ENCODE peak calls at places on chromosomes 3 and 15, in four cellular contexts. K is cardiac fibroblast, B is esophagus squamous epithelium, D is lung. V is an unnamed sample.
A peak's percentile ranks its signal among the peaks of the same experiment; 100 is the strongest.

GRCh38 chr3:62036726-62037125 is 336.6 kb downstream of the FEZF2 start:
- DNase-seq in B (no peak), K (no peak), D (no peak), V (no peak)

GRCh38 chr3:156751461-156752025 is 74.6 kb upstream of the LEKR1 start:
- DNase-seq in B (no peak), K (peak; percentile 82), D (no peak), V (peak; percentile 82)

GRCh38 chr3:40490916-40491315 is 14.0 kb downstream of the ZNF619 start:
- DNase-seq in K (peak; percentile 23), D (no peak), B (no peak), V (no peak)

GRCh38 chr15:75927601-75928000 is 23.9 kb downstream of the FBXO22 start:
- DNase-seq in B (no peak), K (no peak), D (no peak), V (no peak)

GRCh38 chr3:45964139-45964538 is 20.9 kb downstream of the CXCR6 start:
- DNase-seq in B (no peak), K (no peak), D (no peak), V (no peak)

GRCh38 chr3:109804697-109805096 is 467.4 kb upstream of the DPPA4 start:
- DNase-seq in K (no peak), B (no peak), D (no peak), V (no peak)

GRCh38 chr15:71627188-71627587 is 183.2 kb upstream of the NR2E3 start:
- DNase-seq in K (no peak), D (no peak), B (no peak), V (no peak)

GRCh38 chr15:85646538-85647091 is 148.1 kb downstream of the KLHL25 start:
- DNase-seq in D (no peak), B (no peak), K (peak; percentile 57), V (no peak)

GRCh38 chr3:150317469-150317868 is 90.6 kb upstream of the TSC22D2 start:
- DNase-seq in K (no peak), B (no peak), D (no peak), V (no peak)

GRCh38 chr3:109532257-109533216 is 195.2 kb upstream of the DPPA4 start:
- DNase-seq in K (peak; percentile 90), B (no peak), D (peak; percentile 32), V (no peak)

GRCh38 chr3:107347717-107348116 is 29.5 kb upstream of the CCDC54 start:
- DNase-seq in D (no peak), K (peak; percentile 5), B (no peak), V (no peak)

GRCh38 chr3:4493931-4494806 is 1.0 kb downstream of the ITPR1 start:
- DNase-seq in K (peak; percentile 42), D (no peak), B (no peak), V (peak; percentile 65)

GRCh38 chr15:28114114-28114455 is 15.0 kb upstream of the OCA2 start:
- DNase-seq in K (no peak), D (no peak), B (no peak), V (no peak)

GRCh38 chr15:62110000-62110851 is 43.4 kb downstream of the C2CD4A start:
- DNase-seq in D (no peak), K (peak; percentile 87), B (no peak), V (no peak)

GRCh38 chr3:59257506-59257905 is 207.7 kb upstream of the CFAP20DC start:
- DNase-seq in B (no peak), D (no peak), K (no peak), V (no peak)

GRCh38 chr15:95016511-95017219 is 785.3 kb downstream of the MCTP2 start:
- DNase-seq in D (no peak), K (peak; percentile 10), B (no peak), V (no peak)

GRCh38 chr3:21544076-21544462 is 206.9 kb downstream of the ZNF385D start:
- DNase-seq in D (no peak), K (no peak), B (no peak), V (no peak)

GRCh38 chr3:118802325-118803095 is 232.1 kb downstream of the IGSF11 start:
- DNase-seq in B (no peak), K (no peak), D (no peak), V (no peak)

GRCh38 chr15:43499635-43500034 is 6.7 kb upstream of the TP53BP1 start:
- DNase-seq in K (no peak), B (no peak), D (no peak), V (no peak)

GRCh38 chr3:105746226-105746996 is 122.4 kb downstream of the CBLB start:
- DNase-seq in D (no peak), B (no peak), K (peak; percentile 26), V (no peak)

GRCh38 chr3:42688016-42688415 is 2.7 kb downstream of the KLHL40 start:
- DNase-seq in K (no peak), D (no peak), B (no peak), V (no peak)

GRCh38 chr3:130759692-130760338 is 13.2 kb upstream of the PIK3R4 start:
- DNase-seq in D (peak; percentile 54), K (peak; percentile 75), B (no peak), V (peak; percentile 67)

GRCh38 chr3:101466465-101467309 is 46.3 kb downstream of the SENP7 start:
- DNase-seq in D (no peak), B (no peak), K (no peak), V (no peak)

GRCh38 chr3:180700941-180701340 is 21.7 kb upstream of the CCDC39 start:
- DNase-seq in B (no peak), K (peak; percentile 4), D (no peak), V (no peak)

GRCh38 chr3:19885468-19885867 is 48.5 kb downstream of the EFHB start:
- DNase-seq in D (no peak), B (no peak), K (peak; percentile 61), V (no peak)

GRCh38 chr3:157145566-157145965 is 14.4 kb downstream of the CCNL1 start:
- DNase-seq in D (no peak), B (no peak), K (no peak), V (no peak)

GRCh38 chr3:27108322-27108721 is 260.9 kb downstream of the NEK10 start:
- DNase-seq in B (no peak), K (no peak), D (no peak), V (no peak)

GRCh38 chr3:72960812-72961518 is 35.6 kb upstream of the PPP4R2 start:
- DNase-seq in B (no peak), K (peak; percentile 69), D (peak; percentile 39), V (peak; percentile 79)

GRCh38 chr15:100849021-100849831 is 30.4 kb upstream of the ALDH1A3 start:
- DNase-seq in K (peak; percentile 41), B (no peak), D (peak; percentile 62), V (peak; percentile 50)

GRCh38 chr3:155069729-155070128 is 10.4 kb upstream of the MME start:
- DNase-seq in K (peak; percentile 87), D (no peak), B (no peak), V (no peak)

GRCh38 chr15:74768771-74769342 is 13.0 kb upstream of the CSK start:
- DNase-seq in K (peak; percentile 58), D (peak; percentile 62), B (no peak), V (no peak)

GRCh38 chr15:28116521-28117488 is 17.7 kb upstream of the OCA2 start:
- DNase-seq in B (no peak), K (no peak), D (no peak), V (no peak)

GRCh38 chr3:14440168-14440518 is 37.7 kb downstream of the SLC6A6 start:
- DNase-seq in D (no peak), B (no peak), K (no peak), V (no peak)

GRCh38 chr15:47602124-47602523 is 115.2 kb upstream of the SEMA6D start:
- DNase-seq in K (no peak), D (no peak), B (no peak), V (no peak)

GRCh38 chr3:13332158-13332557 is 88.0 kb downstream of the NUP210 start:
- DNase-seq in D (no peak), K (no peak), B (peak; percentile 13), V (no peak)

GRCh38 chr3:134885877-134886621 is 91.0 kb downstream of the EPHB1 start:
- DNase-seq in D (no peak), K (no peak), B (no peak), V (no peak)

DNA sequence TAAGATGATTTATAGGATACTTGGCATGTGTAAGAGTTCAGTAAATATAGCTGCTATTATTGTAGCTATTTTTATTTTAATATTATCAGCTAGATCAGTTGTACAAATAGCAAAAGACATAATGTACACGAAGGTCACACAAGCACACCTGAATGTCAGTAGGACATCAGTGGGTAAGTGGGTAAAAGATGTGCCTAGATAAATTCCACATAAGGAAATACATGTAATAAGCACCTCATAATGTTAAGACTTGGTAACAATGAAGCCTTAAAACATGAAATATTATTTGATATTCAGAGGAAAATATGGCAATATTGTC is 41.5 kb downstream of the ABHD2 start:
- DNase-seq in K (no peak), B (no peak), D (no peak), V (no peak)
- H3K4me3 ChIP-seq in K (no peak overlapping the region), B (no peak overlapping the region), D (no peak overlapping the region), V (no peak overlapping the region)

GRCh38 chr15:96321422-96322391 is 8.8 kb upstream of the NR2F2 start:
- DNase-seq in D (no peak), B (no peak), K (peak; percentile 56), V (peak; percentile 62)
- H3K4me3 ChIP-seq in D (peak overlapping the region; percentile 34), B (peak overlapping the region; percentile 62), K (peak overlapping the region; percentile 46), V (peak overlapping the region; percentile 46)

GRCh38 chr15:38862104-38862503 is 297.5 kb upstream of the RASGRP1 start:
- DNase-seq in B (no peak), D (no peak), K (no peak), V (no peak)

GRCh38 chr15:38860253-38860652 is 295.6 kb upstream of the RASGRP1 start:
- DNase-seq in K (peak; percentile 61), D (no peak), B (no peak), V (no peak)

GRCh38 chr15:38859574-38859973 is 295.0 kb upstream of the RASGRP1 start:
- DNase-seq in B (no peak), D (no peak), K (no peak), V (no peak)

GRCh38 chr15:38861108-38861507 is 296.5 kb upstream of the RASGRP1 start:
- DNase-seq in D (no peak), B (no peak), K (no peak), V (no peak)

GRCh38 chr15:38860682-38861081 is 296.1 kb upstream of the RASGRP1 start:
- DNase-seq in B (no peak), D (no peak), K (peak; percentile 15), V (no peak)
- H3K4me3 ChIP-seq in B (no peak overlapping the region), D (no peak overlapping the region), K (no peak overlapping the region), V (no peak overlapping the region)

GRCh38 chr15:64701482-64701881 is 73.9 kb downstream of the RBPMS2 start:
- DNase-seq in D (no peak), K (no peak), B (no peak), V (no peak)
- H3K4me3 ChIP-seq in D (no peak overlapping the region), K (peak overlapping the region; percentile 70), B (peak overlapping the region; percentile 98), V (peak overlapping the region; percentile 89)

GRCh38 chr15:78051622-78052405 is 25.7 kb downstream of the TBC1D2B start:
- DNase-seq in D (no peak), B (no peak), K (peak; percentile 33), V (no peak)

GRCh38 chr15:78049691-78050440 is 27.6 kb downstream of the TBC1D2B start:
- DNase-seq in K (peak; percentile 70), B (no peak), D (no peak), V (no peak)

GRCh38 chr15:78050441-78050809 is 27.1 kb downstream of the TBC1D2B start:
- DNase-seq in D (no peak), B (no peak), K (peak; percentile 33), V (no peak)

GRCh38 chr15:78052545-78052944 is 25.0 kb downstream of the TBC1D2B start:
- DNase-seq in D (no peak), K (no peak), B (no peak), V (no peak)

GRCh38 chr15:78050851-78051250 is 26.7 kb downstream of the TBC1D2B start:
- DNase-seq in K (peak; percentile 15), B (no peak), D (no peak), V (no peak)
- H3K4me3 ChIP-seq in K (no peak overlapping the region), B (no peak overlapping the region), D (no peak overlapping the region), V (no peak overlapping the region)

V was measured in right atrium auricular region.